ENCODE peak calls at places on chromosomes 4 and X, in ten cellular contexts. I, D, J, K, W, Y, Q, N, R and X are unnamed samples.
A peak's percentile ranks its signal among the peaks of the same experiment; 100 is the strongest.

GRCh38 chrX:68896581-68896980 is 67.8 kb downstream of the EFNB1 start:
- DNase-seq in N (no peak), Y (no peak), I (no peak), Q (no peak), W (no peak), D (no peak), R (no peak), K (no peak), J (no peak), X (no peak)

GRCh38 chr4:52199574-52200338 is 148.7 kb downstream of the SPATA18 start:
- DNase-seq in R (no peak), I (peak; percentile 80), Q (no peak), D (no peak), K (peak; percentile 21), Y (no peak), N (no peak), W (no peak), J (no peak), X (peak; percentile 63)

GRCh38 chr4:145333786-145334185 is 147.9 kb upstream of the SMAD1 start:
- DNase-seq in D (no peak), Y (no peak), I (no peak), K (no peak), N (no peak), J (no peak), W (no peak), Q (no peak), R (no peak), X (no peak)

GRCh38 chr4:19983072-19983471 is 268.6 kb upstream of the SLIT2 start:
- DNase-seq in N (no peak), J (no peak), K (peak; percentile 97), Y (peak; percentile 59), I (peak; percentile 55), R (no peak), Q (no peak), D (no peak), W (no peak), X (peak; percentile 90)

GRCh38 chr4:186701273-186701672 is 22.4 kb downstream of the FAT1 start:
- DNase-seq in K (peak; percentile 61), J (no peak), Y (no peak), R (peak; percentile 91), I (peak; percentile 68), W (peak; percentile 84), D (peak; percentile 25), N (no peak), Q (no peak), X (no peak)

GRCh38 chr4:4254179-4254578 is 6.2 kb upstream of the TMEM128 start:
- DNase-seq in I (no peak), Q (no peak), N (no peak), Y (no peak), R (no peak), D (no peak), J (no peak), W (no peak), K (no peak), X (no peak)

GRCh38 chr4:76463568-76463967 is 28.5 kb downstream of the SHROOM3 start:
- DNase-seq in W (no peak), I (no peak), R (no peak), D (no peak), J (no peak), Y (no peak), Q (no peak), N (no peak), K (no peak), X (no peak)

GRCh38 chrX:40152706-40153334 is 55.1 kb upstream of the BCOR start:
- DNase-seq in J (peak; percentile 66), Y (no peak), R (peak; percentile 33), K (no peak), I (peak; percentile 48), N (peak; percentile 44), D (peak; percentile 67), Q (no peak), W (peak; percentile 60), X (no peak)

GRCh38 chr4:97761760-97762512 is 381.3 kb downstream of the STPG2 start:
- DNase-seq in I (no peak), Y (no peak), D (no peak), J (no peak), K (no peak), R (no peak), W (no peak), N (no peak), Q (no peak), X (no peak)

GRCh38 chr4:170198742-170199141 is 109.0 kb upstream of the AADAT start:
- DNase-seq in Y (no peak), Q (no peak), N (no peak), I (peak; percentile 12), D (no peak), R (peak; percentile 20), J (no peak), K (no peak), W (no peak), X (no peak)
- TF ChIP-seq CTCF in Y (no peak), Q (peak; percentile 69), N (no peak), I (peak; percentile 37), D (no peak), R (peak; percentile 40), J (no peak), K (no peak), W (peak; percentile 52), X (peak; percentile 69)

DNA sequence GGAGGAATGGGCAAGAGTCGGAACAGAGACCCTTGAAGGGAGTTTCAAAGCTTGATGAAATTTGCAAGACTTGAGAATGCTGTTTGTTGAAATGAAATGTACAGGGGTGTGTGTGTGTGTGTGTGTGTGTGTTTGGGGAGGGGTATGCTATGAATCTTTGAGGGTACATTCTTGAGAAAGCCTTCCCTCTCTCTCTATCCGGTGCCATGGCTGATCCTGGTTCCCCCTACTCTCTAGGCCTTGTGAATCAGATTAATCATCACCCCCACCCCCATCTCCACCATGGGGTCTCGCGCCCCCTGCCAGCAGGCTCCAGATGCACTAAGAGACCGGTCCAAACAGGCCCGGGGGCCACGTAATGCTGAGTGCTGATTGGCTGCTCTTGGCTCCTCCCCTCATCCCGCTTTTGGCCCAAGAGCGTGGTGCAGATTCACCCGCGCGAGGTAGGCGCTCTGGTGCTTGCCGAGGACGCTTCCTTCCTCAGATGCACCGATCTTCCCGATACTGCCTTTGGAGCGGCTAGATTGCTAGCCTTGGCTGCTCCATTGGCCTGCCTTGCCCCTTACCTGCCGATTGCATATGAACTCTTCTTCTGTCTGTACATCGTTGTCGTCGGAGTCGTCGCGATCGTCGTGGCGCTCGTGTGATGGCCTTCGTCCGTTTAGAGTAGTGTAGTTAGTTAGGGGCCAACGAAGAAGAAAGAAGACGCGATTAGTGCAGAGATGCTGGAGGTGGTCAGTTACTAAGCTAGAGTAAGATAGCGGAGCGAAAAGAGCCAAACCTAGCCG is at the start of gene HTR2C:
- DNase-seq in K (no peak), N (no peak), J (no peak), I (no peak), Y (no peak), Q (no peak), R (peak; percentile 66), W (peak; percentile 85), D (no peak), X (no peak)
- H3K27me3 ChIP-seq in K (peaks cover 27% of the 10 kb centered on the region), N (no peaks in the 10 kb centered on the region), J (peaks cover 42% of the 10 kb centered on the region), I (peaks cover 83% of the 10 kb centered on the region), Y (peaks cover 12% of the 10 kb centered on the region), Q (peaks cover 50% of the 10 kb centered on the region), R (peaks cover 59% of the 10 kb centered on the region), W (peaks cover 31% of the 10 kb centered on the region), D (peaks cover 83% of the 10 kb centered on the region), X (peaks cover 72% of the 10 kb centered on the region)

DNA sequence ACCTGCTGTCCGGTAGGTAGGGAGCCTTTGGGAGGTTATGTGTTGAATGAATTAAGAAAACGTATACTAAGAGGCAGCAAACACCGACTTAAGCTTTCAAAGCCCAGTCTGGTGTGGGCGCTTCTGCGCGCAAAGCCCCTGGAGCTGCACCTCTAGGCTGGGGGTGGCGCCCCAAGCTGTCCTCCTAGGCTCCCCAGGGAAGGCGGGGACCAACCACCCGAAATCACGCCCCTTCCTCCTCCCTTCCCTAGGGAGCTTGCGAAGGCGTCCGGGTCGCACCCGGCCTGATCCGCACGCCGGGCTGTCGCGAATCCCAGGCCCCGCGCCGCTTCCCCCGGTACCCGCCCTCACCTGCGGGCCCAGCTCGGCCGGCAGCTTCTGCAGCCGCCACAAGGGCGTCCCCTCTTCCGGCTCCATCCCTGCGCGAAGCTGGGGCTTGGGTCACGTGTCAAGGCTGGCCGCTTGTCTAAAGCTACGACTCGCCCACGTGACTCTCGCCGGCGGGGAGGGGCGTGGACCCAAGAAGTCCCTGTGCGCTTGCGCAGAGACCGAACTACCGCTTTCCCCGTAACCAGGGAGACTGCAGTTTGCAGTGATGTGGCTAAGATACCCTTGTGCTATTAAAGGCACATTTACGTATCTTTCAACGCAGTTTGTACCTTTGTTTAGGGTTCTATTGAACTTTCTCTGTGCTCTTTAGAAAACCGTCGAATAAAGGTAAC is at the start of gene COMMD8:
- DNase-seq in N (peak; percentile 96), R (peak; percentile 100), J (peak; percentile 97), D (peak; percentile 95), K (peak; percentile 96), I (peak; percentile 97), Y (peak; percentile 68), Q (peak; percentile 95), W (peak; percentile 98), X (peak; percentile 79)
- TF ChIP-seq CTCF in N (peak; percentile 34), R (no peak), J (peak; percentile 13), D (peak; percentile 36), K (peak; percentile 18), I (peak; percentile 33), Y (peak; percentile 29), Q (peak; percentile 31), W (peak; percentile 33), X (peak; percentile 53)

GRCh38 chrX:42807393-42807792 is 29.4 kb upstream of the PPP1R2C start:
- DNase-seq in W (no peak), R (no peak), I (no peak), N (no peak), D (no peak), Y (no peak), Q (no peak), J (no peak), K (no peak), X (no peak)
- H3K27me3 ChIP-seq in W (no peaks in the 10 kb centered on the region), R (no peaks in the 10 kb centered on the region), I (no peaks in the 10 kb centered on the region), N (no peaks in the 10 kb centered on the region), D (peaks cover 15% of the 10 kb centered on the region), Y (no peaks in the 10 kb centered on the region), Q (no peaks in the 10 kb centered on the region), J (no peaks in the 10 kb centered on the region), K (no peaks in the 10 kb centered on the region), X (no peaks in the 10 kb centered on the region)

DNA sequence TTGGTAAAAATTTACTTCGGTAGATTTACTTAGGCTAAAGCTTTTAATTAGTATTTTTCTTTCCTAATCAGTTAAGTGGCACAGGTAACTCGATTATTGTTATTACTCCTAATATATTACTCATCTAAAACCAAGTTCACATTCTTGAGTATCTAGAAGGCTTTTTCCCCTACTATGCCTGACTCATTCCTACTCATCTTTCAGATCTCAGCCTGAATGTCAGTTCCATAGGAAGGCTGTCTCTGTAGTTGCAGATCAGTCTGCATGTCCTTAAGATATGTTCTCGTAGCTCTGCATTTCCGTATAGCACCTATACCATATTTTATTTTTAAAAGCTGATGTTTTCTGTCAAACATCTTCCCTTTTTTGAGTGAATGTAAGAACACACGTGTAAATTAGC is 5.9 kb upstream of the FAM184B start:
- DNase-seq in J (no peak), D (no peak), Y (no peak), N (no peak), K (no peak), W (no peak), I (no peak), R (no peak), Q (no peak), X (peak; percentile 57)
- TF ChIP-seq CTCF in J (no peak), D (no peak), Y (no peak), N (no peak), K (no peak), W (no peak), I (no peak), R (no peak), Q (no peak), X (no peak)